ENCODE peak calls at places on chromosomes 13 and 19, in ten cellular contexts. N is PC-3; L is right lobe of liver; F is uterus; G is substantia nigra; M is fibroblast of lung; T is heart right ventricle; U is brain microvascular endothelial cell; X is GM23248; V is naive thymus-derived CD4-positive, alpha-beta T cell. J is an unnamed sample.

GRCh38 chr19:38734426-38735256 is 9.6 kb downstream of the CAPN12 start:
- DNase-seq in N (peak), L (peak), F (peak), G (no peak), M (no peak), T (no peak), U (no peak), X (peak), V (peak), J (no peak)

GRCh38 chr19:45451181-45451849 is 16.5 kb upstream of the FOSB start:
- DNase-seq in N (peak), L (no peak), F (peak), G (no peak), M (peak), T (no peak), U (peak), X (peak), V (peak), J (peak)

GRCh38 chr19:55700813-55701212 is 25.8 kb downstream of the EPN1 start:
- DNase-seq in N (no peak), L (no peak), F (no peak), G (no peak), M (no peak), T (no peak), U (no peak), X (no peak), V (no peak), J (no peak)

GRCh38 chr19:11380653-11381534 is 3.2 kb downstream of the EPOR start:
- DNase-seq in N (peak), L (peak), F (peak), G (peak), M (peak), T (peak), U (peak), X (peak), V (peak), J (peak)

GRCh38 chr13:24181991-24182702 is 21.6 kb downstream of the SPATA13 start:
- DNase-seq in N (no peak), L (peak), F (no peak), G (no peak), M (no peak), T (no peak), U (no peak), X (no peak), V (no peak), J (no peak)

GRCh38 chr19:48644839-48645651 is 942 bp downstream of the CA11 start:
- DNase-seq in N (peak), L (peak), F (peak), G (peak), M (peak), T (peak), U (peak), X (peak), V (peak), J (peak)

GRCh38 chr13:40776681-40777165 is 5.7 kb upstream of the MRPS31 start:
- DNase-seq in N (peak), L (no peak), F (no peak), G (no peak), M (peak), T (no peak), U (peak), X (peak), V (peak), J (peak)

GRCh38 chr13:23794267-23795161 is 94.7 kb downstream of the MIPEP start:
- DNase-seq in N (peak), L (no peak), F (no peak), G (no peak), M (peak), T (no peak), U (peak), X (peak), V (no peak), J (no peak)

GRCh38 chr19:17881701-17882100 is 10.0 kb downstream of the SLC5A5 start:
- DNase-seq in N (no peak), L (no peak), F (no peak), G (peak), M (no peak), T (no peak), U (no peak), X (no peak), V (no peak), J (no peak)

GRCh38 chr13:30110301-30111070 is 196.9 kb downstream of the KATNAL1 start:
- DNase-seq in N (no peak), L (no peak), F (no peak), G (no peak), M (no peak), T (no peak), U (no peak), X (peak), V (no peak), J (no peak)

GRCh38 chr19:28899703-28900102 is 313.2 kb downstream of the UQCRFS1 start:
- DNase-seq in N (no peak), L (no peak), F (no peak), G (no peak), M (no peak), T (no peak), U (no peak), X (no peak), V (no peak), J (no peak)

GRCh38 chr13:46297338-46297737 is 85.6 kb downstream of the LRRC63 start:
- DNase-seq in N (no peak), L (no peak), F (no peak), G (no peak), M (peak), T (no peak), U (peak), X (peak), V (peak), J (no peak)

GRCh38 chr19:57813919-57814504 is 701 bp downstream of the ZNF552 start:
- DNase-seq in N (peak), L (peak), F (no peak), G (no peak), M (no peak), T (no peak), U (no peak), X (peak), V (no peak), J (no peak)

GRCh38 chr13:34020388-34020787 is 202.4 kb downstream of the RFC3 start:
- DNase-seq in N (peak), L (no peak), F (no peak), G (no peak), M (no peak), T (no peak), U (no peak), X (no peak), V (no peak), J (no peak)

GRCh38 chr13:111639994-111640393 is 319.6 kb downstream of the TEX29 start:
- DNase-seq in N (no peak), L (peak), F (no peak), G (peak), M (no peak), T (peak), U (no peak), X (no peak), V (no peak), J (no peak)

GRCh38 chr19:6590458-6591319 is at the start of gene CD70:
- DNase-seq in N (no peak), L (no peak), F (no peak), G (no peak), M (no peak), T (no peak), U (no peak), X (peak), V (peak), J (peak)

GRCh38 chr13:112994084-112994780 is 25.2 kb downstream of the MCF2L start:
- DNase-seq in N (no peak), L (no peak), F (no peak), G (peak), M (no peak), T (no peak), U (no peak), X (no peak), V (no peak), J (no peak)

GRCh38 chr13:30045916-30046704 is 195.7 kb upstream of the UBL3 start:
- DNase-seq in N (peak), L (no peak), F (no peak), G (no peak), M (no peak), T (no peak), U (peak), X (peak), V (no peak), J (no peak)

GRCh38 chr19:13557756-13558398 is 51.6 kb upstream of the CACNA1A start:
- DNase-seq in N (peak), L (no peak), F (no peak), G (no peak), M (no peak), T (no peak), U (no peak), X (peak), V (peak), J (no peak)

DNA sequence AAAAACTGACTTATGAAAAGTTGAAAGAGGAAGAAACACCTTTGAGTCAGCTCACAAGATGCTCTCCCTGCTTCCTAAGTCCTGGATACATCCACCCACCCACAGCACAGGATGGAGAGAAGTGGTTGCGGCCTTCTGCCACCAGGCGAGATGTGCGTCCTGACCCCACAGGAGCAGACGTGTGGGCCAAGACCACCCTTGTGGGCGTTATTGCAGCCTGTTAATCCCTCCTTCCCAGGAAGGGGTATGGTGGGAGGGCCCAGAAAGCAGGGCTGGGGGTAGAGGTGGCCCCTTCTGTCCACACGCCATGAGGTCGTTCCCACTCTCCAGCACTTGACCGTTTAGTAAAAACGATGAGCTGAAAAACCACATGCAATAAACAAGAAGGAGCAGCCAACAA is 2.3 kb upstream of the AKAP8L start:
- DNase-seq in N (no peak), L (peak), F (no peak), G (no peak), M (peak), T (no peak), U (no peak), X (no peak), V (no peak), J (no peak)
- H3K27ac ChIP-seq in N (no peak), L (no peak), F (no peak), G (no peak), M (no peak), T (peak), U (no peak), X (no peak), V (no peak), J (no peak)

GRCh38 chr19:16259385-16260159 is 61.9 kb downstream of the AP1M1 start:
- DNase-seq in N (no peak), L (no peak), F (no peak), G (no peak), M (no peak), T (no peak), U (no peak), X (no peak), V (no peak), J (no peak)
- H3K27ac ChIP-seq in N (no peak), L (no peak), F (peak), G (peak), M (no peak), T (peak), U (no peak), X (no peak), V (no peak), J (no peak)

GRCh38 chr19:49755956-49756355 is 7.2 kb downstream of the TSKS start:
- DNase-seq in N (no peak), L (no peak), F (no peak), G (no peak), M (no peak), T (no peak), U (no peak), X (no peak), V (no peak), J (no peak)

GRCh38 chr19:49761249-49761624 is 1.9 kb downstream of the TSKS start:
- DNase-seq in N (no peak), L (no peak), F (no peak), G (no peak), M (no peak), T (no peak), U (no peak), X (no peak), V (no peak), J (no peak)

GRCh38 chr19:49761625-49762311 is 1.3 kb downstream of the TSKS start:
- DNase-seq in N (peak), L (no peak), F (peak), G (no peak), M (peak), T (peak), U (peak), X (peak), V (peak), J (no peak)

GRCh38 chr19:49763230-49763629 is at the start of gene TSKS:
- DNase-seq in N (no peak), L (no peak), F (no peak), G (no peak), M (no peak), T (no peak), U (no peak), X (no peak), V (no peak), J (no peak)

GRCh38 chr19:49758292-49758691 is 4.8 kb downstream of the TSKS start:
- DNase-seq in N (peak), L (no peak), F (no peak), G (no peak), M (peak), T (no peak), U (peak), X (peak), V (no peak), J (no peak)
- H3K27ac ChIP-seq in N (no peak), L (no peak), F (no peak), G (no peak), M (no peak), T (no peak), U (peak), X (peak), V (no peak), J (no peak)

GRCh38 chr13:43766766-43767165 is 20.0 kb downstream of the ENOX1 start:
- DNase-seq in N (no peak), L (no peak), F (no peak), G (no peak), M (peak), T (peak), U (no peak), X (no peak), V (no peak), J (no peak)
- H3K27ac ChIP-seq in N (no peak), L (no peak), F (no peak), G (no peak), M (no peak), T (peak), U (no peak), X (no peak), V (no peak), J (no peak)

GRCh38 chr13:51804295-51805172 is 571 bp upstream of the DHRS12 start:
- DNase-seq in N (no peak), L (no peak), F (peak), G (peak), M (peak), T (no peak), U (no peak), X (peak), V (no peak), J (peak)

GRCh38 chr13:51805313-51805712 is 1.4 kb upstream of the DHRS12 start:
- DNase-seq in N (no peak), L (no peak), F (no peak), G (no peak), M (no peak), T (no peak), U (no peak), X (no peak), V (no peak), J (no peak)

GRCh38 chr13:51807041-51807440 is 3.1 kb upstream of the DHRS12 start:
- DNase-seq in N (no peak), L (no peak), F (no peak), G (no peak), M (no peak), T (no peak), U (no peak), X (no peak), V (no peak), J (no peak)

GRCh38 chr13:51805925-51806324 is 2.0 kb upstream of the DHRS12 start:
- DNase-seq in N (no peak), L (no peak), F (no peak), G (no peak), M (no peak), T (no peak), U (no peak), X (no peak), V (no peak), J (no peak)

GRCh38 chr13:51806571-51806970 is 2.6 kb upstream of the DHRS12 start:
- DNase-seq in N (peak), L (no peak), F (no peak), G (peak), M (peak), T (no peak), U (peak), X (peak), V (peak), J (no peak)
- H3K27ac ChIP-seq in N (no peak), L (no peak), F (no peak), G (no peak), M (no peak), T (peak), U (no peak), X (no peak), V (peak), J (peak)

J was measured in effector memory CD4-positive, alpha-beta T cell.